ENCODE peak calls at places on chromosomes 7 and 10, in seven cellular contexts. One of them, this sample, is unnamed.

GRCh38 chr7:46192191-46192590 is 271.1 kb upstream of the IGFBP3 start:
- DNase-seq in WTC11: no peak
- DNase-seq in BE2C: no peak
- DNase-seq in stimulated activated CD4-positive, alpha-beta T cell treated with anti-CD3 and anti-CD28 coated beads, Interleukin-15, amount 100 ng/mL, for 1 hour: no peak
- DNase-seq in amniotic stem cell: no peak
- DNase-seq in epithelial cell of esophagus: no peak
- DNase-seq in transverse colon: no peak
- DNase-seq in this sample: no peak

GRCh38 chr7:125355899-125356298 is 426.3 kb upstream of the POT1 start:
- DNase-seq in stimulated activated CD4-positive, alpha-beta T cell treated with anti-CD3 and anti-CD28 coated beads, Interleukin-15, amount 100 ng/mL, for 1 hour: no peak
- DNase-seq in epithelial cell of esophagus: no peak
- DNase-seq in amniotic stem cell: no peak
- DNase-seq in WTC11: no peak
- DNase-seq in BE2C: no peak
- DNase-seq in transverse colon: no peak
- DNase-seq in this sample: peak

GRCh38 chr10:76874896-76875295 is 762.7 kb downstream of the KCNMA1 start:
- DNase-seq in stimulated activated CD4-positive, alpha-beta T cell treated with anti-CD3 and anti-CD28 coated beads, Interleukin-15, amount 100 ng/mL, for 1 hour: no peak
- DNase-seq in amniotic stem cell: no peak
- DNase-seq in epithelial cell of esophagus: peak
- DNase-seq in transverse colon: no peak
- DNase-seq in BE2C: no peak
- DNase-seq in WTC11: no peak
- DNase-seq in this sample: no peak

GRCh38 chr7:116672596-116673503 is 854 bp downstream of the MET start:
- DNase-seq in transverse colon: peak
- DNase-seq in WTC11: peak
- DNase-seq in amniotic stem cell: no peak
- DNase-seq in stimulated activated CD4-positive, alpha-beta T cell treated with anti-CD3 and anti-CD28 coated beads, Interleukin-15, amount 100 ng/mL, for 1 hour: no peak
- DNase-seq in epithelial cell of esophagus: peak
- DNase-seq in BE2C: no peak
- DNase-seq in this sample: peak

GRCh38 chr7:112452102-112452888 is 2.0 kb downstream of the IFRD1 start:
- DNase-seq in BE2C: peak
- DNase-seq in amniotic stem cell: no peak
- DNase-seq in epithelial cell of esophagus: peak
- DNase-seq in stimulated activated CD4-positive, alpha-beta T cell treated with anti-CD3 and anti-CD28 coated beads, Interleukin-15, amount 100 ng/mL, for 1 hour: no peak
- DNase-seq in transverse colon: peak
- DNase-seq in WTC11: no peak
- DNase-seq in this sample: peak

GRCh38 chr10:29630205-29631048 is 4.3 kb downstream of the SVIL start:
- DNase-seq in amniotic stem cell: no peak
- DNase-seq in epithelial cell of esophagus: peak
- DNase-seq in transverse colon: no peak
- DNase-seq in WTC11: no peak
- DNase-seq in BE2C: no peak
- DNase-seq in stimulated activated CD4-positive, alpha-beta T cell treated with anti-CD3 and anti-CD28 coated beads, Interleukin-15, amount 100 ng/mL, for 1 hour: no peak
- DNase-seq in this sample: no peak

GRCh38 chr10:25508112-25508815 is 333.5 kb downstream of the GPR158 start:
- DNase-seq in WTC11: no peak
- DNase-seq in BE2C: no peak
- DNase-seq in transverse colon: no peak
- DNase-seq in amniotic stem cell: no peak
- DNase-seq in stimulated activated CD4-positive, alpha-beta T cell treated with anti-CD3 and anti-CD28 coated beads, Interleukin-15, amount 100 ng/mL, for 1 hour: no peak
- DNase-seq in epithelial cell of esophagus: no peak
- DNase-seq in this sample: no peak

GRCh38 chr7:4479367-4480039 is 202.6 kb upstream of the FOXK1 start:
- DNase-seq in BE2C: peak
- DNase-seq in amniotic stem cell: no peak
- DNase-seq in epithelial cell of esophagus: peak
- DNase-seq in stimulated activated CD4-positive, alpha-beta T cell treated with anti-CD3 and anti-CD28 coated beads, Interleukin-15, amount 100 ng/mL, for 1 hour: no peak
- DNase-seq in transverse colon: peak
- DNase-seq in WTC11: peak
- DNase-seq in this sample: no peak

GRCh38 chr10:86234102-86234501 is 132.5 kb downstream of the GRID1 start:
- DNase-seq in WTC11: no peak
- DNase-seq in amniotic stem cell: no peak
- DNase-seq in stimulated activated CD4-positive, alpha-beta T cell treated with anti-CD3 and anti-CD28 coated beads, Interleukin-15, amount 100 ng/mL, for 1 hour: no peak
- DNase-seq in epithelial cell of esophagus: no peak
- DNase-seq in transverse colon: no peak
- DNase-seq in BE2C: no peak
- DNase-seq in this sample: no peak

GRCh38 chr7:135389971-135390370 is 119.9 kb downstream of the CNOT4 start:
- DNase-seq in WTC11: no peak
- DNase-seq in stimulated activated CD4-positive, alpha-beta T cell treated with anti-CD3 and anti-CD28 coated beads, Interleukin-15, amount 100 ng/mL, for 1 hour: no peak
- DNase-seq in BE2C: no peak
- DNase-seq in epithelial cell of esophagus: no peak
- DNase-seq in amniotic stem cell: no peak
- DNase-seq in transverse colon: no peak
- DNase-seq in this sample: no peak

GRCh38 chr7:141698247-141699015 is 3.5 kb downstream of the DENND11 start:
- DNase-seq in stimulated activated CD4-positive, alpha-beta T cell treated with anti-CD3 and anti-CD28 coated beads, Interleukin-15, amount 100 ng/mL, for 1 hour: no peak
- DNase-seq in BE2C: no peak
- DNase-seq in amniotic stem cell: no peak
- DNase-seq in transverse colon: no peak
- DNase-seq in WTC11: no peak
- DNase-seq in epithelial cell of esophagus: no peak
- DNase-seq in this sample: no peak

GRCh38 chr7:11466517-11467105 is 365.4 kb downstream of the THSD7A start:
- DNase-seq in stimulated activated CD4-positive, alpha-beta T cell treated with anti-CD3 and anti-CD28 coated beads, Interleukin-15, amount 100 ng/mL, for 1 hour: no peak
- DNase-seq in WTC11: no peak
- DNase-seq in epithelial cell of esophagus: no peak
- DNase-seq in BE2C: no peak
- DNase-seq in transverse colon: no peak
- DNase-seq in amniotic stem cell: no peak
- DNase-seq in this sample: no peak

GRCh38 chr7:17939670-17940301 is 508 bp downstream of the SNX13 start:
- DNase-seq in BE2C: peak
- DNase-seq in epithelial cell of esophagus: peak
- DNase-seq in stimulated activated CD4-positive, alpha-beta T cell treated with anti-CD3 and anti-CD28 coated beads, Interleukin-15, amount 100 ng/mL, for 1 hour: no peak
- DNase-seq in transverse colon: peak
- DNase-seq in WTC11: no peak
- DNase-seq in amniotic stem cell: peak
- DNase-seq in this sample: peak

GRCh38 chr10:1159131-1160061 is 103.2 kb downstream of the WDR37 start:
- DNase-seq in stimulated activated CD4-positive, alpha-beta T cell treated with anti-CD3 and anti-CD28 coated beads, Interleukin-15, amount 100 ng/mL, for 1 hour: no peak
- DNase-seq in BE2C: no peak
- DNase-seq in WTC11: no peak
- DNase-seq in epithelial cell of esophagus: no peak
- DNase-seq in transverse colon: no peak
- DNase-seq in amniotic stem cell: no peak
- DNase-seq in this sample: no peak

GRCh38 chr10:16698457-16698856 is 118.8 kb downstream of the RSU1 start:
- DNase-seq in epithelial cell of esophagus: no peak
- DNase-seq in transverse colon: no peak
- DNase-seq in WTC11: no peak
- DNase-seq in stimulated activated CD4-positive, alpha-beta T cell treated with anti-CD3 and anti-CD28 coated beads, Interleukin-15, amount 100 ng/mL, for 1 hour: no peak
- DNase-seq in amniotic stem cell: no peak
- DNase-seq in BE2C: no peak
- DNase-seq in this sample: no peak

GRCh38 chr7:38020134-38020533 is 99.7 kb downstream of the EPDR1 start:
- DNase-seq in BE2C: no peak
- DNase-seq in epithelial cell of esophagus: peak
- DNase-seq in amniotic stem cell: no peak
- DNase-seq in stimulated activated CD4-positive, alpha-beta T cell treated with anti-CD3 and anti-CD28 coated beads, Interleukin-15, amount 100 ng/mL, for 1 hour: no peak
- DNase-seq in transverse colon: no peak
- DNase-seq in WTC11: no peak
- DNase-seq in this sample: no peak

GRCh38 chr10:71342850-71343773 is 24.1 kb downstream of the SLC29A3 start:
- DNase-seq in WTC11: no peak
- DNase-seq in stimulated activated CD4-positive, alpha-beta T cell treated with anti-CD3 and anti-CD28 coated beads, Interleukin-15, amount 100 ng/mL, for 1 hour: no peak
- DNase-seq in BE2C: no peak
- DNase-seq in amniotic stem cell: no peak
- DNase-seq in epithelial cell of esophagus: no peak
- DNase-seq in transverse colon: peak
- DNase-seq in this sample: peak

GRCh38 chr7:96426027-96426426 is 104.1 kb upstream of the SLC25A13 start:
- DNase-seq in amniotic stem cell: no peak
- DNase-seq in epithelial cell of esophagus: peak
- DNase-seq in stimulated activated CD4-positive, alpha-beta T cell treated with anti-CD3 and anti-CD28 coated beads, Interleukin-15, amount 100 ng/mL, for 1 hour: no peak
- DNase-seq in BE2C: no peak
- DNase-seq in WTC11: no peak
- DNase-seq in transverse colon: no peak
- DNase-seq in this sample: no peak

GRCh38 chr7:68235937-68236336 is 1239.3 kb downstream of the TYW1 start:
- DNase-seq in stimulated activated CD4-positive, alpha-beta T cell treated with anti-CD3 and anti-CD28 coated beads, Interleukin-15, amount 100 ng/mL, for 1 hour: no peak
- DNase-seq in BE2C: no peak
- DNase-seq in epithelial cell of esophagus: no peak
- DNase-seq in transverse colon: no peak
- DNase-seq in WTC11: no peak
- DNase-seq in amniotic stem cell: no peak
- DNase-seq in this sample: no peak

GRCh38 chr7:102860351-102860811 is 52.4 kb upstream of the LRRC17 start:
- DNase-seq in stimulated activated CD4-positive, alpha-beta T cell treated with anti-CD3 and anti-CD28 coated beads, Interleukin-15, amount 100 ng/mL, for 1 hour: no peak
- DNase-seq in BE2C: no peak
- DNase-seq in WTC11: no peak
- DNase-seq in amniotic stem cell: peak
- DNase-seq in epithelial cell of esophagus: peak
- DNase-seq in transverse colon: no peak
- DNase-seq in this sample: no peak

GRCh38 chr10:26776258-26776657 is 78.8 kb downstream of the PDSS1 start:
- DNase-seq in epithelial cell of esophagus: peak
- DNase-seq in WTC11: no peak
- DNase-seq in stimulated activated CD4-positive, alpha-beta T cell treated with anti-CD3 and anti-CD28 coated beads, Interleukin-15, amount 100 ng/mL, for 1 hour: no peak
- DNase-seq in BE2C: no peak
- DNase-seq in amniotic stem cell: no peak
- DNase-seq in transverse colon: no peak
- DNase-seq in this sample: no peak

GRCh38 chr10:112953760-112954159 is 3.7 kb downstream of the TCF7L2 start:
- DNase-seq in amniotic stem cell: no peak
- DNase-seq in transverse colon: no peak
- DNase-seq in BE2C: no peak
- DNase-seq in WTC11: no peak
- DNase-seq in stimulated activated CD4-positive, alpha-beta T cell treated with anti-CD3 and anti-CD28 coated beads, Interleukin-15, amount 100 ng/mL, for 1 hour: no peak
- DNase-seq in epithelial cell of esophagus: no peak
- DNase-seq in this sample: peak

GRCh38 chr10:101287922-101288638 is 58.8 kb upstream of the LBX1 start:
- DNase-seq in transverse colon: no peak
- DNase-seq in epithelial cell of esophagus: no peak
- DNase-seq in BE2C: peak
- DNase-seq in amniotic stem cell: no peak
- DNase-seq in WTC11: peak
- DNase-seq in stimulated activated CD4-positive, alpha-beta T cell treated with anti-CD3 and anti-CD28 coated beads, Interleukin-15, amount 100 ng/mL, for 1 hour: no peak
- DNase-seq in this sample: no peak

GRCh38 chr7:44395067-44395466 is 69.7 kb upstream of the CAMK2B start:
- DNase-seq in BE2C: no peak
- DNase-seq in WTC11: no peak
- DNase-seq in epithelial cell of esophagus: no peak
- DNase-seq in transverse colon: no peak
- DNase-seq in amniotic stem cell: no peak
- DNase-seq in stimulated activated CD4-positive, alpha-beta T cell treated with anti-CD3 and anti-CD28 coated beads, Interleukin-15, amount 100 ng/mL, for 1 hour: no peak
- DNase-seq in this sample: no peak

GRCh38 chr7:93245525-93246432 is 13.6 kb downstream of the VPS50 start:
- DNase-seq in amniotic stem cell: no peak
- DNase-seq in transverse colon: no peak
- DNase-seq in WTC11: no peak
- DNase-seq in stimulated activated CD4-positive, alpha-beta T cell treated with anti-CD3 and anti-CD28 coated beads, Interleukin-15, amount 100 ng/mL, for 1 hour: no peak
- DNase-seq in epithelial cell of esophagus: peak
- DNase-seq in BE2C: no peak
- DNase-seq in this sample: peak